ENCODE peak calls at places on chromosomes 12 and 14, in seven cellular contexts. T is neuronal stem cell, J is mesendoderm, B is mesenchymal stem cell, Z is IMR-90, H is trophoblast cell, W is H1. F is an unnamed sample.

GRCh38 chr12:131461096-131461495 is 249.8 kb upstream of the SFSWAP start:
- DNase-seq in T (no peak), J (no peak), B (no peak), Z (no peak), H (no peak), W (no peak), F (peak; percentile 21)

GRCh38 chr12:11689591-11690158 is 40.2 kb downstream of the ETV6 start:
- DNase-seq in T (no peak), J (no peak), B (no peak), Z (no peak), H (no peak), W (no peak), F (no peak)

GRCh38 chr12:115817399-115817798 is 460.1 kb downstream of the MED13L start:
- DNase-seq in T (no peak), J (no peak), B (peak; percentile 82), Z (no peak), H (no peak), W (no peak), F (no peak)

GRCh38 chr12:26818636-26819035 is 14.4 kb downstream of the ITPR2 start:
- DNase-seq in T (no peak), J (no peak), B (no peak), Z (no peak), H (no peak), W (no peak), F (no peak)

GRCh38 chr12:79300199-79300568 is 390.6 kb downstream of the PAWR start:
- DNase-seq in T (no peak), J (peak; percentile 73), B (peak; percentile 58), Z (peak; percentile 91), H (peak; percentile 78), W (no peak), F (no peak)

GRCh38 chr14:36522347-36522971 is 2.4 kb upstream of the NKX2-1 start:
- DNase-seq in T (peak; percentile 48), J (peak; percentile 59), B (no peak), Z (no peak), H (no peak), W (no peak), F (peak; percentile 67)

GRCh38 chr14:63895510-63895909 is 42.7 kb downstream of the SYNE2 start:
- DNase-seq in T (no peak), J (no peak), B (no peak), Z (no peak), H (no peak), W (no peak), F (no peak)

GRCh38 chr14:78967111-78967809 is 797.1 kb downstream of the NRXN3 start:
- DNase-seq in T (no peak), J (no peak), B (peak; percentile 24), Z (peak; percentile 85), H (no peak), W (no peak), F (no peak)

GRCh38 chr12:116996058-116996457 is 85.3 kb downstream of the FBXW8 start:
- DNase-seq in T (no peak), J (no peak), B (no peak), Z (no peak), H (no peak), W (no peak), F (no peak)

GRCh38 chr12:52245962-52246577 is 13.0 kb downstream of the KRT7 start:
- DNase-seq in T (no peak), J (no peak), B (no peak), Z (no peak), H (no peak), W (no peak), F (no peak)

GRCh38 chr12:42468341-42468821 is 121.2 kb downstream of the PRICKLE1 start:
- DNase-seq in T (no peak), J (no peak), B (no peak), Z (no peak), H (no peak), W (no peak), F (no peak)

GRCh38 chr14:72883963-72884362 is 9.9 kb downstream of the DPF3 start:
- DNase-seq in T (no peak), J (no peak), B (no peak), Z (peak; percentile 55), H (no peak), W (no peak), F (no peak)
- H3K23ac ChIP-seq in T (no peak overlapping the region), J (no peak overlapping the region), B (no peak overlapping the region), Z (peak overlapping the region; percentile 56), H (no peak overlapping the region), W (no peak overlapping the region), F (no peak overlapping the region)

GRCh38 chr14:22382955-22383354 is 206.1 kb downstream of the DAD1 start:
- DNase-seq in T (no peak), J (peak; percentile 20), B (no peak), Z (no peak), H (no peak), W (no peak), F (no peak)
- H3K23ac ChIP-seq in T (no peak overlapping the region), J (no peak overlapping the region), B (no peak overlapping the region), Z (no peak overlapping the region), H (no peak overlapping the region), W (no peak overlapping the region), F (no peak overlapping the region)

DNA sequence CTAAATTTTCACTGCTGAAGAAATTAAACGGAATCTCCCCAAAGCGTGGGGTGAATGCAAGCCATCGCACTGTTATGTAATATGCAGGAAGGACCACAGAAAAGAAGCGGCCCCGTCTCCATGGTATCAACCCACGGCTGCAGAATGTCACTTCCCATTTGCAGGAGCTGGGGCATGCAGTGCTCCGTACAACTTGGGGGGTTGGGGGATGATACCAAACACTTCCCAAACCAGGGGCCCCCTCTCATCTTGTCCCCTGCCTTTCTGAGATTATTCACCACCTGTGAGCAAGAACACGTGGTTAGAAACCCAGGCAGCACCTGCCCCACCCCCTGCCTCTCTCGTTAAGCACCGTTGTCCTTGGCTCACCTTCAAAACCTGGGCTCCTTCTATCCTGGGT is 505.1 kb upstream of the TMEM132C start:
- DNase-seq in T (no peak), J (no peak), B (no peak), Z (no peak), H (no peak), W (no peak), F (no peak)
- H3K23ac ChIP-seq in T (no peak overlapping the region), J (no peak overlapping the region), B (no peak overlapping the region), Z (no peak overlapping the region), H (no peak overlapping the region), W (no peak overlapping the region), F (no peak overlapping the region)

GRCh38 chr12:48388938-48389337 is 38.2 kb upstream of the ZNF641 start:
- DNase-seq in T (no peak), J (no peak), B (peak; percentile 4), Z (peak; percentile 8), H (peak; percentile 89), W (no peak), F (no peak)

GRCh38 chr12:48390026-48390425 is 39.3 kb upstream of the ZNF641 start:
- DNase-seq in T (no peak), J (no peak), B (no peak), Z (no peak), H (no peak), W (no peak), F (no peak)

GRCh38 chr12:48388430-48388829 is 37.7 kb upstream of the ZNF641 start:
- DNase-seq in T (no peak), J (no peak), B (no peak), Z (peak; percentile 6), H (no peak), W (no peak), F (no peak)

GRCh38 chr12:48389409-48389808 is 38.7 kb upstream of the ZNF641 start:
- DNase-seq in T (no peak), J (no peak), B (no peak), Z (no peak), H (no peak), W (no peak), F (no peak)
- H3K23ac ChIP-seq in T (no peak overlapping the region), J (no peak overlapping the region), B (no peak overlapping the region), Z (no peak overlapping the region), H (no peak overlapping the region), W (no peak overlapping the region), F (no peak overlapping the region)

F was measured in H9.